ENCODE peak calls at places on chromosomes 6 and 20, in five cellular contexts. One of them, this sample, is unnamed.

GRCh38 chr20:5665417-5665816 is 84.8 kb upstream of the SHLD1 start:
- DNase-seq in NCI-H1092 treated with DMSO at 0.1 percent for 48 hours: no peak
- DNase-seq in left ventricle myocardium inferior: no peak
- DNase-seq in ELR: no peak
- DNase-seq in SW 1271: no peak
- DNase-seq in this sample: no peak

GRCh38 chr6:111972714-111973678 is 80.9 kb upstream of the CCN6 start:
- DNase-seq in NCI-H1092 treated with DMSO at 0.1 percent for 48 hours: no peak
- DNase-seq in left ventricle myocardium inferior: peak; percentile 28
- DNase-seq in ELR: peak; percentile 95
- DNase-seq in SW 1271: peak; percentile 69
- DNase-seq in this sample: peak; percentile 92

GRCh38 chr20:50815162-50815989 is 20.5 kb downstream of the BCAS4 start:
- DNase-seq in ELR: peak; percentile 70
- DNase-seq in NCI-H1092 treated with DMSO at 0.1 percent for 48 hours: no peak
- DNase-seq in SW 1271: no peak
- DNase-seq in left ventricle myocardium inferior: no peak
- DNase-seq in this sample: peak; percentile 44

GRCh38 chr20:48154040-48154439 is 368.8 kb upstream of the SULF2 start:
- DNase-seq in left ventricle myocardium inferior: no peak
- DNase-seq in SW 1271: no peak
- DNase-seq in NCI-H1092 treated with DMSO at 0.1 percent for 48 hours: no peak
- DNase-seq in ELR: no peak
- DNase-seq in this sample: no peak

GRCh38 chr6:160077526-160077925 is 44.1 kb upstream of the SLC22A1 start:
- DNase-seq in left ventricle myocardium inferior: no peak
- DNase-seq in NCI-H1092 treated with DMSO at 0.1 percent for 48 hours: no peak
- DNase-seq in SW 1271: no peak
- DNase-seq in ELR: peak; percentile 44
- DNase-seq in this sample: no peak

GRCh38 chr6:95365454-95365853 is 211.9 kb upstream of the MANEA start:
- DNase-seq in ELR: no peak
- DNase-seq in SW 1271: no peak
- DNase-seq in NCI-H1092 treated with DMSO at 0.1 percent for 48 hours: no peak
- DNase-seq in left ventricle myocardium inferior: no peak
- DNase-seq in this sample: no peak

GRCh38 chr20:57605045-57605444 is 15.2 kb downstream of the ZBP1 start:
- DNase-seq in NCI-H1092 treated with DMSO at 0.1 percent for 48 hours: no peak
- DNase-seq in SW 1271: no peak
- DNase-seq in left ventricle myocardium inferior: no peak
- DNase-seq in ELR: no peak
- DNase-seq in this sample: no peak

GRCh38 chr6:128394171-128394570 is 126.2 kb downstream of the PTPRK start:
- DNase-seq in NCI-H1092 treated with DMSO at 0.1 percent for 48 hours: no peak
- DNase-seq in ELR: no peak
- DNase-seq in left ventricle myocardium inferior: no peak
- DNase-seq in SW 1271: no peak
- DNase-seq in this sample: no peak

GRCh38 chr6:169156108-169156821 is 97.4 kb downstream of the THBS2 start:
- DNase-seq in ELR: peak; percentile 55
- DNase-seq in left ventricle myocardium inferior: no peak
- DNase-seq in SW 1271: no peak
- DNase-seq in NCI-H1092 treated with DMSO at 0.1 percent for 48 hours: no peak
- DNase-seq in this sample: no peak

GRCh38 chr6:127305741-127306140 is 37.7 kb downstream of the ECHDC1 start:
- DNase-seq in SW 1271: no peak
- DNase-seq in left ventricle myocardium inferior: no peak
- DNase-seq in NCI-H1092 treated with DMSO at 0.1 percent for 48 hours: no peak
- DNase-seq in ELR: no peak
- DNase-seq in this sample: no peak

GRCh38 chr6:31581511-31582229 is 554 bp downstream of the LTB start:
- DNase-seq in SW 1271: no peak
- DNase-seq in ELR: peak; percentile 32
- DNase-seq in NCI-H1092 treated with DMSO at 0.1 percent for 48 hours: no peak
- DNase-seq in left ventricle myocardium inferior: no peak
- DNase-seq in this sample: no peak

GRCh38 chr6:27213544-27214125 is 33.9 kb upstream of the PRSS16 start:
- DNase-seq in NCI-H1092 treated with DMSO at 0.1 percent for 48 hours: no peak
- DNase-seq in left ventricle myocardium inferior: no peak
- DNase-seq in ELR: peak; percentile 69
- DNase-seq in SW 1271: peak; percentile 77
- DNase-seq in this sample: peak; percentile 49

GRCh38 chr6:48074368-48074767 is 36.6 kb downstream of the PTCHD4 start:
- DNase-seq in left ventricle myocardium inferior: no peak
- DNase-seq in SW 1271: no peak
- DNase-seq in NCI-H1092 treated with DMSO at 0.1 percent for 48 hours: no peak
- DNase-seq in ELR: no peak
- DNase-seq in this sample: no peak

This sample was measured in epithelial cell of esophagus.